ENCODE peak calls at places on chromosomes 13 and 19, in five cellular contexts. N is spleen; V is pancreas; W is fibroblast of the aortic adventitia; H is CD4-positive, alpha-beta T cell. J is an unnamed sample.

GRCh38 chr19:16532440-16533273 is 9.6 kb downstream of the CHERP start:
- DNase-seq in V (no peak), W (no peak), H (no peak), N (no peak), J (no peak)

GRCh38 chr13:100088648-100089601 is at the start of gene PCCA:
- DNase-seq in W (peak), N (peak), V (peak), H (peak), J (peak)

GRCh38 chr13:95296326-95296939 is 4.8 kb downstream of the ABCC4 start:
- DNase-seq in N (no peak), H (no peak), V (peak), W (no peak), J (peak)

GRCh38 chr19:46515879-46516350 is 20.2 kb upstream of the PNMA8B start:
- DNase-seq in N (no peak), W (peak), V (no peak), H (no peak), J (peak)

GRCh38 chr19:35856001-35856400 is 710 bp upstream of the KIRREL2 start:
- DNase-seq in H (no peak), N (no peak), W (no peak), V (peak), J (no peak)

GRCh38 chr13:108115739-108116138 is 99.6 kb downstream of the LIG4 start:
- DNase-seq in N (no peak), W (no peak), V (no peak), H (no peak), J (no peak)

GRCh38 chr13:41649659-41650058 is 192.3 kb downstream of the RGCC start:
- DNase-seq in W (peak), V (no peak), N (no peak), H (no peak), J (no peak)

GRCh38 chr13:109389892-109390345 is 396.5 kb downstream of the IRS2 start:
- DNase-seq in N (no peak), V (no peak), W (no peak), H (no peak), J (no peak)

GRCh38 chr19:34225659-34226015 is 28.7 kb upstream of the GARRE1 start:
- DNase-seq in V (no peak), H (no peak), W (no peak), N (no peak), J (no peak)

GRCh38 chr19:12665281-12665573 is 1.3 kb downstream of the MAN2B1 start:
- DNase-seq in N (peak), H (peak), V (peak), W (no peak), J (peak)

GRCh38 chr19:45862271-45862563 is 730 bp downstream of the SYMPK start:
- DNase-seq in H (no peak), W (no peak), V (no peak), N (no peak), J (no peak)

GRCh38 chr13:44174769-44175425 is 198.7 kb upstream of the SERP2 start:
- DNase-seq in N (no peak), V (no peak), W (peak), H (no peak), J (no peak)

GRCh38 chr19:9885077-9885552 is 50.0 kb downstream of the PIN1 start:
- DNase-seq in W (peak), H (no peak), N (no peak), V (no peak), J (no peak)

GRCh38 chr19:13138916-13139198 is 11.3 kb downstream of the STX10 start:
- DNase-seq in N (no peak), H (no peak), V (no peak), W (no peak), J (no peak)

GRCh38 chr19:18919895-18920204 is 335 bp downstream of the DDX49 start:
- DNase-seq in H (no peak), V (no peak), W (peak), N (no peak), J (no peak)

GRCh38 chr19:6519289-6519688 is 11.5 kb upstream of the TNFSF9 start:
- DNase-seq in H (no peak), N (no peak), W (peak), V (no peak), J (no peak)

GRCh38 chr13:66102864-66103263 is 1127.3 kb downstream of the PCDH9 start:
- DNase-seq in W (peak), H (no peak), N (no peak), V (no peak), J (no peak)

GRCh38 chr19:5742051-5742450 is 21.6 kb downstream of the CATSPERD start:
- DNase-seq in V (no peak), W (no peak), H (no peak), N (no peak), J (no peak)

GRCh38 chr19:30479231-30479630 is 107.0 kb downstream of the ZNF536 start:
- DNase-seq in N (no peak), H (no peak), V (no peak), W (no peak), J (no peak)

GRCh38 chr13:45331981-45332830 is 8.8 kb downstream of the TPT1 start:
- DNase-seq in V (no peak), H (no peak), N (no peak), W (peak), J (no peak)

GRCh38 chr19:56838930-56839664 is 1.4 kb downstream of the PEG3 start:
- DNase-seq in H (no peak), N (peak), W (no peak), V (peak), J (peak)

GRCh38 chr19:5684694-5685430 is 4.0 kb downstream of the HSD11B1L start:
- DNase-seq in H (no peak), N (no peak), W (no peak), V (peak), J (no peak)

GRCh38 chr13:48055712-48056111 is 18.2 kb downstream of the NUDT15 start:
- DNase-seq in N (no peak), H (no peak), V (no peak), W (no peak), J (no peak)

GRCh38 chr13:105336706-105337582 is 1198.5 kb downstream of the EFNB2 start:
- DNase-seq in N (no peak), W (peak), H (no peak), V (no peak), J (no peak)

GRCh38 chr19:1154731-1155351 is 19.2 kb downstream of the SBNO2 start:
- DNase-seq in V (peak), W (peak), H (no peak), N (peak), J (no peak)

GRCh38 chr13:96089749-96090239 is at the start of gene HS6ST3:
- DNase-seq in N (no peak), H (no peak), V (peak), W (no peak), J (no peak)

GRCh38 chr13:88303157-88303556 is 632.0 kb downstream of the SLITRK5 start:
- DNase-seq in W (no peak), V (no peak), H (no peak), N (no peak), J (no peak)

GRCh38 chr13:102721800-102722231 is 27.0 kb upstream of the METTL21C start:
- DNase-seq in N (no peak), V (no peak), H (no peak), W (peak), J (no peak)

GRCh38 chr13:102726430-102726829 is 31.6 kb upstream of the METTL21C start:
- DNase-seq in N (no peak), H (no peak), V (no peak), W (no peak), J (peak)

GRCh38 chr13:46799139-46799538 is 2.2 kb upstream of the ESD start:
- DNase-seq in V (no peak), N (no peak), W (no peak), H (no peak), J (no peak)

GRCh38 chr13:95153647-95154405 is 147.4 kb downstream of the ABCC4 start:
- DNase-seq in H (no peak), W (peak), V (no peak), N (no peak), J (no peak)

GRCh38 chr13:44685641-44686040 is 109.5 kb upstream of the TSC22D1 start:
- DNase-seq in W (no peak), N (no peak), H (no peak), V (no peak), J (no peak)

GRCh38 chr13:49082653-49083536 is 107.2 kb downstream of the FNDC3A start:
- DNase-seq in N (no peak), W (peak), H (no peak), V (no peak), J (no peak)

GRCh38 chr19:34676697-34677385 is at the start of gene SCGB2B2:
- DNase-seq in H (peak), N (peak), V (peak), W (no peak), J (peak)

GRCh38 chr13:44618326-44618725 is 42.2 kb upstream of the TSC22D1 start:
- DNase-seq in H (no peak), W (no peak), N (no peak), V (no peak), J (no peak)

GRCh38 chr13:28750187-28751045 is 31.6 kb upstream of the SLC46A3 start:
- DNase-seq in V (no peak), H (no peak), W (peak), N (no peak), J (no peak)
- TF ChIP-seq CTCF in V (no peak), H (no peak), W (no peak), N (no peak), J (no peak)

GRCh38 chr19:55173186-55173716 is 6.8 kb upstream of the DNAAF3 start:
- DNase-seq in H (no peak), V (no peak), N (no peak), W (no peak), J (no peak)

GRCh38 chr19:55172741-55173140 is 6.3 kb upstream of the DNAAF3 start:
- DNase-seq in V (no peak), H (no peak), W (peak), N (no peak), J (no peak)

GRCh38 chr19:55174425-55175116 is 5.5 kb downstream of the SYT5 start:
- DNase-seq in V (no peak), W (no peak), H (no peak), N (no peak), J (no peak)

GRCh38 chr19:55175117-55175867 is 4.8 kb downstream of the SYT5 start:
- DNase-seq in V (no peak), N (no peak), W (no peak), H (no peak), J (no peak)

DNA sequence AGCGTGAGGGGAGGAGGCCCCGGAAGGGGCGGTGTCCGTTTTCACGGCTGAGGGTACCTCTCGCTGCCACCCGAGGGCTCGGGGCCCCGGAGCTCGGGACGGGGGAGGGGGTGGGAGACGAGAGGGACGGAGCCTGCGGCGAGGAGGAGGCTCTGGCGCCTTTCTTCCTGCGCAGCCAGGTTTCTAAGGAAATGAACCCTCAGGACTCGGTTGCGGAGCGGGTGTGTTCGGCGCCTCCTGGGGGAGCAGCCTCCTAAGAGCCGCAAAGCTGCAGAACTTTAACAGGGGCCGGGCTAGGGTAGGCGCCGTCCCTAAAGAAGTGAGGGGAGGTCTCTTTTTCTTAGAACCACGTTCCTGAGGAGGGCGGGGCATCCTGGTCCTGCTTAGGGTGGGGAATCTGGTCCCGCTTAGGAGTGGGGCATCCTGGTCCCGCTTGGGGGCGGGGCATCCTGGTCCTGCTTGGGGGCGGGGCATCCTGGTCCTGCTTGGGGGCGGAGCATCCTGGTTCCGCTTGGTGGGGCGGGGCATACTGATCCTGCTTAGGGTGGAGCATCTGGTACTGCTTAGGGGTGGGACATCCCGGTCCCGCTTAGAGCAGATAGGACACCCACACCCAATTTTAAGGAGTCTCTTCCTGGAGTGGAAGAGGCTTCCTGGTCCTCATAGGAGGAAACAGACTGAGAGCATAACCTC is 6.2 kb downstream of the SYT5 start:
- DNase-seq in N (peak), H (no peak), W (peak), V (no peak), J (peak)
- TF ChIP-seq CTCF in N (no peak), H (no peak), W (peak), V (no peak), J (no peak)

GRCh38 chr19:7916137-7916907 is 1.7 kb downstream of the TGFBR3L start:
- DNase-seq in N (peak), W (no peak), V (peak), H (peak), J (peak)
- TF ChIP-seq CTCF in N (no peak), W (no peak), V (no peak), H (no peak), J (no peak)

GRCh38 chr19:52896431-52897148 is 845 bp downstream of the ZNF320 start:
- DNase-seq in N (no peak), V (peak), H (no peak), W (peak), J (peak)
- TF ChIP-seq CTCF in N (no peak), V (no peak), H (no peak), W (no peak), J (no peak)

J was measured in activated CD8-positive, alpha-beta T cell treated with anti-CD3 and anti-CD28 coated beads for 36 hours.